ENCODE peak calls at places on chromosomes 5 and 9, in ten cellular contexts. L is ovary, S is fibroblast of lung, Z is neural progenitor cell, W is sigmoid colon, E is left lung, X is NT2/D1, H is tibial artery, R is aorta, N is IMR-90. D is an unnamed sample. For H3K9me3, the result is how much of the 10 kb centered on the place peaks cover.

GRCh38 chr5:585556-585955 is 26.6 kb upstream of the CEP72 start:
- DNase-seq in L (no peak), S (no peak), Z (no peak), W (peak), E (no peak), X (no peak), H (peak), R (no peak), N (no peak), D (peak)

GRCh38 chr9:120694559-120694958 is 19.7 kb downstream of the MEGF9 start:
- DNase-seq in L (no peak), S (no peak), Z (no peak), W (no peak), E (no peak), X (no peak), H (no peak), R (no peak), N (no peak), D (no peak)

GRCh38 chr5:177117441-177118045 is 16.0 kb upstream of the NSD1 start:
- DNase-seq in L (no peak), S (no peak), Z (no peak), W (no peak), E (no peak), X (no peak), H (no peak), R (peak), N (no peak), D (no peak)

GRCh38 chr5:32138839-32139493 is 35.2 kb downstream of the GOLPH3 start:
- DNase-seq in L (no peak), S (peak), Z (peak), W (no peak), E (no peak), X (no peak), H (no peak), R (no peak), N (peak), D (no peak)

GRCh38 chr9:14535161-14535930 is 157.9 kb downstream of the ZDHHC21 start:
- DNase-seq in L (no peak), S (no peak), Z (no peak), W (no peak), E (no peak), X (no peak), H (no peak), R (no peak), N (no peak), D (no peak)

GRCh38 chr5:62043289-62044274 is 262.4 kb upstream of the KIF2A start:
- DNase-seq in L (no peak), S (no peak), Z (peak), W (no peak), E (no peak), X (peak), H (no peak), R (no peak), N (no peak), D (no peak)

GRCh38 chr9:745761-746414 is 95.6 kb upstream of the DMRT1 start:
- DNase-seq in L (peak), S (no peak), Z (no peak), W (peak), E (no peak), X (no peak), H (no peak), R (no peak), N (no peak), D (no peak)

GRCh38 chr5:149254506-149254905 is 17.2 kb upstream of the AFAP1L1 start:
- DNase-seq in L (no peak), S (peak), Z (peak), W (no peak), E (no peak), X (no peak), H (no peak), R (peak), N (peak), D (no peak)

GRCh38 chr9:120284796-120285195 is 295.2 kb downstream of the CDK5RAP2 start:
- DNase-seq in L (no peak), S (peak), Z (no peak), W (no peak), E (no peak), X (no peak), H (no peak), R (no peak), N (no peak), D (no peak)

GRCh38 chr9:36560813-36561212 is 11.9 kb upstream of the MELK start:
- DNase-seq in L (no peak), S (peak), Z (no peak), W (no peak), E (no peak), X (peak), H (no peak), R (no peak), N (peak), D (no peak)

GRCh38 chr9:113474372-113474771 is 10.8 kb downstream of the RGS3 start:
- DNase-seq in L (no peak), S (no peak), Z (no peak), W (peak), E (no peak), X (no peak), H (no peak), R (no peak), N (no peak), D (no peak)

GRCh38 chr5:13081116-13081515 is 863.4 kb downstream of the DNAH5 start:
- DNase-seq in L (no peak), S (no peak), Z (no peak), W (no peak), E (no peak), X (no peak), H (no peak), R (peak), N (no peak), D (no peak)

GRCh38 chr5:168895295-168896019 is 316.3 kb upstream of the PANK3 start:
- DNase-seq in L (no peak), S (no peak), Z (no peak), W (no peak), E (no peak), X (no peak), H (no peak), R (no peak), N (no peak), D (no peak)

GRCh38 chr9:92961627-92962302 is 14.4 kb downstream of the FGD3 start:
- DNase-seq in L (no peak), S (no peak), Z (no peak), W (no peak), E (no peak), X (no peak), H (no peak), R (no peak), N (no peak), D (peak)

GRCh38 chr5:77852514-77853352 is 76.6 kb upstream of the TBCA start:
- DNase-seq in L (peak), S (peak), Z (peak), W (peak), E (no peak), X (peak), H (no peak), R (peak), N (peak), D (no peak)

GRCh38 chr5:68011801-68012200 is 203.8 kb upstream of the PIK3R1 start:
- DNase-seq in L (no peak), S (peak), Z (no peak), W (no peak), E (no peak), X (no peak), H (no peak), R (no peak), N (no peak), D (no peak)

GRCh38 chr9:27125936-27126335 is 16.9 kb downstream of the TEK start:
- DNase-seq in L (no peak), S (peak), Z (no peak), W (no peak), E (no peak), X (no peak), H (no peak), R (no peak), N (peak), D (no peak)

GRCh38 chr5:8813180-8813579 is 732.7 kb downstream of the SEMA5A start:
- DNase-seq in L (no peak), S (no peak), Z (no peak), W (no peak), E (no peak), X (no peak), H (no peak), R (no peak), N (no peak), D (no peak)

GRCh38 chr5:170749911-170750431 is 33.6 kb upstream of the GABRP start:
- DNase-seq in L (no peak), S (no peak), Z (no peak), W (no peak), E (no peak), X (no peak), H (no peak), R (no peak), N (no peak), D (no peak)

GRCh38 chr5:472076-472655 is 29.2 kb downstream of the EXOC3 start:
- DNase-seq in L (peak), S (peak), Z (no peak), W (peak), E (peak), X (no peak), H (peak), R (peak), N (no peak), D (peak)

GRCh38 chr9:107597743-107598217 is 108.2 kb upstream of the KLF4 start:
- DNase-seq in L (no peak), S (no peak), Z (no peak), W (no peak), E (no peak), X (no peak), H (no peak), R (no peak), N (no peak), D (no peak)

GRCh38 chr5:172788771-172789686 is 18.0 kb upstream of the DUSP1 start:
- DNase-seq in L (peak), S (no peak), Z (no peak), W (peak), E (peak), X (no peak), H (peak), R (no peak), N (no peak), D (no peak)

GRCh38 chr5:115298811-115299210 is 2.4 kb upstream of the CCDC112 start:
- DNase-seq in L (no peak), S (no peak), Z (no peak), W (no peak), E (no peak), X (no peak), H (no peak), R (no peak), N (no peak), D (no peak)

GRCh38 chr5:10354048-10354872 is 765 bp downstream of the MARCHF6 start:
- DNase-seq in L (peak), S (peak), Z (peak), W (peak), E (peak), X (no peak), H (no peak), R (no peak), N (peak), D (no peak)

GRCh38 chr9:16628421-16628820 is 242.0 kb downstream of the BNC2 start:
- DNase-seq in L (no peak), S (peak), Z (no peak), W (no peak), E (no peak), X (no peak), H (no peak), R (no peak), N (peak), D (no peak)

GRCh38 chr5:172335721-172336120 is 52.2 kb upstream of the UBTD2 start:
- DNase-seq in L (no peak), S (no peak), Z (no peak), W (no peak), E (no peak), X (no peak), H (no peak), R (no peak), N (no peak), D (no peak)

GRCh38 chr5:177610770-177611445 is 11.0 kb downstream of the B4GALT7 start:
- DNase-seq in L (no peak), S (no peak), Z (no peak), W (no peak), E (no peak), X (no peak), H (no peak), R (no peak), N (no peak), D (peak)

GRCh38 chr5:133870661-133871060 is 97.8 kb downstream of the C5orf15 start:
- DNase-seq in L (no peak), S (peak), Z (peak), W (peak), E (no peak), X (no peak), H (no peak), R (peak), N (peak), D (no peak)

GRCh38 chr5:15772131-15772530 is 272.2 kb downstream of the FBXL7 start:
- DNase-seq in L (no peak), S (no peak), Z (no peak), W (no peak), E (no peak), X (no peak), H (no peak), R (no peak), N (no peak), D (no peak)

GRCh38 chr9:92716557-92716956 is 46.6 kb upstream of the IPPK start:
- DNase-seq in L (peak), S (peak), Z (peak), W (no peak), E (no peak), X (peak), H (peak), R (peak), N (peak), D (peak)

GRCh38 chr9:14710804-14711203 is 11.7 kb downstream of the CER1 start:
- DNase-seq in L (no peak), S (peak), Z (no peak), W (no peak), E (no peak), X (no peak), H (no peak), R (no peak), N (peak), D (no peak)

GRCh38 chr9:4180907-4181605 is 118.8 kb downstream of the GLIS3 start:
- DNase-seq in L (no peak), S (no peak), Z (no peak), W (no peak), E (no peak), X (no peak), H (no peak), R (no peak), N (no peak), D (no peak)

GRCh38 chr9:91424403-91425176 is 958 bp upstream of the NFIL3 start:
- DNase-seq in L (peak), S (peak), Z (peak), W (peak), E (peak), X (no peak), H (peak), R (peak), N (peak), D (peak)

GRCh38 chr5:169978744-169979143 is 1.6 kb downstream of the INSYN2B start:
- DNase-seq in L (no peak), S (peak), Z (no peak), W (no peak), E (no peak), X (no peak), H (no peak), R (no peak), N (no peak), D (no peak)

GRCh38 chr9:128361981-128362646 is 9.1 kb upstream of the URM1 start:
- DNase-seq in L (peak), S (peak), Z (peak), W (peak), E (peak), X (peak), H (peak), R (peak), N (peak), D (no peak)
- H3K4me3 ChIP-seq in L (peak), S (peak), Z (no peak), W (peak), E (peak), X (no peak), H (peak), R (no peak), N (peak), D (peak)

DNA sequence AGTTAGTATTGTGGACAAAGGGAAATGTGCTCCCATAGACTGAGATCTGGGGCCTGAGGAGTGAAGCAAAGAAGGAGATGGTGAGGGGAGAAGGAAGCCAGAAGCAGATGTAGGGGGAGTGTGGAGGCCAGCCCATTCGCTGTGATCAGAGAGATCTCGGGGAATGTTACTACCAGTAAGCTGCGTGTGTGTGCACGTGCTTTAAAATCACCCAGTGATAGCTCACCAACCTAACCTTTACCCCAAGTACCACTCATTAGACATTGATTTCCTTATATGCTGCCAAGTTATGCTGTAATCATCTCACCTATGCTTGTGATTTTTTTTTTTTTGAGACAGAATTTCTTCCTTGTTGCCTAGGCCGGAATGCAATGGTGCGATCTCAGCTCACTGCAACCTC is 659.1 kb downstream of the IRX1 start:
- DNase-seq in L (no peak), S (no peak), Z (no peak), W (no peak), E (no peak), X (no peak), H (no peak), R (no peak), N (no peak), D (no peak)
- H3K9me3 ChIP-seq in L (under half), S (under half), Z (under half), W (under half), E (under half), X (under half), H (under half), R (under half), N (under half), D (under half)

GRCh38 chr9:109098221-109098959 is 21.4 kb downstream of the TMEM245 start:
- DNase-seq in L (peak), S (peak), Z (peak), W (no peak), E (no peak), X (no peak), H (no peak), R (no peak), N (peak), D (no peak)
- H3K4me3 ChIP-seq in L (no peak), S (peak), Z (no peak), W (no peak), E (no peak), X (no peak), H (no peak), R (no peak), N (no peak), D (no peak)

GRCh38 chr5:74562116-74562515 is 78.4 kb downstream of the ENC1 start:
- DNase-seq in L (no peak), S (peak), Z (no peak), W (no peak), E (no peak), X (no peak), H (no peak), R (no peak), N (no peak), D (no peak)

GRCh38 chr5:74570250-74570649 is 70.3 kb downstream of the ENC1 start:
- DNase-seq in L (no peak), S (no peak), Z (no peak), W (no peak), E (no peak), X (no peak), H (no peak), R (no peak), N (no peak), D (no peak)

DNA sequence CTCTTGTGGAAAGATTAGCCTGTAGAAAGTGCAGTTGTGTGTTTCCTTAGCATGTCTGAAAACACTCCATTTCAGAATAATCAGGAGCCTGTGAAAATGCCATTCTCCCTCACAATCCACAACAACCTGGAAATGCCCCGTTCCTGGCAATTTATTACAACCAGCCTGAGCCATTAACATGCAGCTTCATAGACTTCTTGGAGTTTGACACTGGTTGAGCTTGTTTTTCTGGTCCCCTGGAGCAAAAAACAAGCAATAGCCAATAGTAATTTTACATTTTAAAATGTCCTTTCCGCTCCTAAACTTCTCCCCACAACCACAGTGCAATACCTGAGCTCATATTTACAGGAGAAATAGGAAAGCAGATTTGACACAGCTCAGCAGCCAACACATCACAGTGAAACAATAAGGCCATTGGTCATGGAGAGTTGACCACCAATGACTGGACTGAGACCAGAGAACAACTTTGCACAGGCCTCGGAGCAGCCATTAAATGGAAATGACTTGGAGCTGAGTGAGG is 73.1 kb downstream of the ENC1 start:
- DNase-seq in L (no peak), S (no peak), Z (no peak), W (no peak), E (no peak), X (no peak), H (no peak), R (no peak), N (no peak), D (no peak)
- H3K9me3 ChIP-seq in L (under half), S (under half), Z (under half), W (under half), E (under half), X (under half), H (under half), R (under half), N (under half), D (under half)

DNA sequence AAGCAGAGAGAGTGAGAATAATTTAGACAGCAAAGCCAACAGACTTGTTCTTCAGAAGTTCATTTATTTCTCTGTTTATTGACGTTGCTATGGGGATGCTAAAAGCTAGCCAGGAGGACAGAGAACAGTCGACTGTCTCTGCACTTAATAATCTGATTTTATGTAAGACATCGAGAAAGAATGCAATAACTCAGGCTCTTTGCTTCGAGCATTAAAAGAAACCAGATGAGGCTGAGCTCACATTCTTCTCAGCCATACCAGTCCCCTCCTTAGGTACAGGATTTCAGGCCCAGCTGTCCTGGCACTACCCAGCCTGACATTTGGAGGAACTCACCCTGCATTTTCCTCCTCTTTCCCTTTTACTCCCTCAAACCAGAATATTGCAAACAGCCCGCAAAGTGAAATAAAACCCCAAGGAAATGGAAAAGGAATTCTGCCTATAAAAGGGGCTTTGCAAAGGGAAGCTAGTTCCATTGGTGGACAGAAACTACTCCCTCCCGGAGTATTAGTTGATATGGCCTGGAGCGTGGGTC is 44.5 kb upstream of the DPYSL3 start:
- DNase-seq in L (no peak), S (peak), Z (no peak), W (no peak), E (no peak), X (no peak), H (no peak), R (no peak), N (peak), D (no peak)
- H3K4me3 ChIP-seq in L (peak), S (peak), Z (no peak), W (peak), E (no peak), X (no peak), H (peak), R (no peak), N (peak), D (no peak)

GRCh38 chr5:179880848-179881590 is 22.4 kb upstream of the MRNIP start:
- DNase-seq in L (no peak), S (no peak), Z (no peak), W (no peak), E (no peak), X (no peak), H (no peak), R (no peak), N (no peak), D (peak)

GRCh38 chr5:179880066-179880650 is 21.5 kb upstream of the MRNIP start:
- DNase-seq in L (no peak), S (no peak), Z (no peak), W (no peak), E (no peak), X (no peak), H (no peak), R (no peak), N (no peak), D (no peak)

GRCh38 chr5:179882338-179882737 is 23.7 kb upstream of the MRNIP start:
- DNase-seq in L (no peak), S (no peak), Z (no peak), W (no peak), E (no peak), X (no peak), H (no peak), R (no peak), N (no peak), D (no peak)

GRCh38 chr5:179885491-179886090 is 22.1 kb downstream of the TBC1D9B start:
- DNase-seq in L (no peak), S (no peak), Z (no peak), W (no peak), E (no peak), X (no peak), H (no peak), R (no peak), N (no peak), D (no peak)

DNA sequence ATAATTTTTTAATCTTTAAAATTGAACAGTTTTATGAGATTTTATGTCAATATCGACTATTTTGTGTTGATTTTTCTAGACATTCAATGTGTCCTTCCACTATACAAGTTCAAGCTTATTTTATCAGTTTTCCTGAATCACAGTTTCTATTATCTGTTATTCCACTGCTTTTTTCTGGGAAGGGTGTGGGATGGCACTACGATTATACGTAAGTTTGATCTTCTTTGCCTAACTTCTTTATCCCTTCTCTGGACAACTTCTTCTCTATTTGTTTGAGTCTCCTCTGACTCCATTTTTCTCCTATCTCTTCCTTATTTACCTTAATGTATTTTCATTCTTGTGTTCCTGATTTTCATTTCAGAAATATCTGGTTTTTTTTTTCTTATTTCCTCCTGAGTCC is 24.5 kb downstream of the TBC1D9B start:
- DNase-seq in L (no peak), S (no peak), Z (no peak), W (no peak), E (no peak), X (no peak), H (no peak), R (no peak), N (no peak), D (no peak)
- H3K9me3 ChIP-seq in L (under half), S (under half), Z (under half), W (under half), E (under half), X (under half), H (under half), R (under half), N (under half), D (under half)

D was measured in RWPE2.